ENCODE peak calls at places on chromosomes 12 and 14, in four cellular contexts. One of them, this sample, is unnamed.

GRCh38 chr12:62934799-62935674 is at the start of gene PPM1H:
- DNase-seq in endodermal cell: peak; percentile 100
- DNase-seq in astrocyte: peak; percentile 12
- DNase-seq in heart right ventricle: peak; percentile 79
- DNase-seq in this sample: peak; percentile 83

GRCh38 chr12:14024589-14024988 is 43.2 kb upstream of the GRIN2B start:
- DNase-seq in endodermal cell: no peak
- DNase-seq in astrocyte: no peak
- DNase-seq in heart right ventricle: no peak
- DNase-seq in this sample: no peak

GRCh38 chr14:23629831-23630396 is 6.2 kb upstream of the DHRS2 start:
- DNase-seq in endodermal cell: no peak
- DNase-seq in astrocyte: no peak
- DNase-seq in heart right ventricle: no peak
- DNase-seq in this sample: no peak

GRCh38 chr12:92034858-92035401 is 110.7 kb downstream of the BTG1 start:
- DNase-seq in endodermal cell: no peak
- DNase-seq in astrocyte: peak; percentile 71
- DNase-seq in heart right ventricle: peak; percentile 29
- DNase-seq in this sample: peak; percentile 51

GRCh38 chr12:67714648-67715047 is 66.1 kb downstream of the DYRK2 start:
- DNase-seq in endodermal cell: no peak
- DNase-seq in astrocyte: peak; percentile 35
- DNase-seq in heart right ventricle: no peak
- DNase-seq in this sample: no peak

GRCh38 chr14:94575730-94576585 is 5.3 kb upstream of the SERPINA5 start:
- DNase-seq in endodermal cell: no peak
- DNase-seq in astrocyte: peak; percentile 94
- DNase-seq in heart right ventricle: no peak
- DNase-seq in this sample: no peak

GRCh38 chr14:75493580-75494130 is 28.6 kb upstream of the BATF start:
- DNase-seq in endodermal cell: no peak
- DNase-seq in astrocyte: no peak
- DNase-seq in heart right ventricle: no peak
- DNase-seq in this sample: no peak

GRCh38 chr12:91506461-91506860 is 323.8 kb upstream of the DCN start:
- DNase-seq in endodermal cell: no peak
- DNase-seq in astrocyte: no peak
- DNase-seq in heart right ventricle: no peak
- DNase-seq in this sample: no peak

GRCh38 chr12:79687711-79688270 is 3.0 kb downstream of the PAWR start:
- DNase-seq in endodermal cell: no peak
- DNase-seq in astrocyte: no peak
- DNase-seq in heart right ventricle: no peak
- DNase-seq in this sample: no peak

GRCh38 chr12:127678945-127679344 is 588.0 kb upstream of the TMEM132C start:
- DNase-seq in endodermal cell: no peak
- DNase-seq in astrocyte: no peak
- DNase-seq in heart right ventricle: no peak
- DNase-seq in this sample: no peak

GRCh38 chr14:22555573-22556011 is 33.4 kb downstream of the DAD1 start:
- DNase-seq in endodermal cell: no peak
- DNase-seq in astrocyte: peak; percentile 64
- DNase-seq in heart right ventricle: no peak
- DNase-seq in this sample: no peak

GRCh38 chr12:23014749-23015148 is 389.8 kb downstream of the ETNK1 start:
- DNase-seq in endodermal cell: no peak
- DNase-seq in astrocyte: no peak
- DNase-seq in heart right ventricle: no peak
- DNase-seq in this sample: no peak

GRCh38 chr12:31362115-31362758 is 36.3 kb upstream of the SINHCAF start:
- DNase-seq in endodermal cell: peak; percentile 89
- DNase-seq in astrocyte: no peak
- DNase-seq in heart right ventricle: no peak
- DNase-seq in this sample: no peak

GRCh38 chr14:24436355-24437019 is 6.1 kb downstream of the SDR39U1 start:
- DNase-seq in endodermal cell: peak; percentile 74
- DNase-seq in astrocyte: peak; percentile 51
- DNase-seq in heart right ventricle: no peak
- DNase-seq in this sample: peak; percentile 49

GRCh38 chr12:75900781-75901254 is 130.8 kb downstream of the PHLDA1 start:
- DNase-seq in endodermal cell: no peak
- DNase-seq in astrocyte: no peak
- DNase-seq in heart right ventricle: no peak
- DNase-seq in this sample: no peak

GRCh38 chr12:68794653-68795253 is 13.2 kb upstream of the MDM2 start:
- DNase-seq in endodermal cell: no peak
- DNase-seq in astrocyte: peak; percentile 65
- DNase-seq in heart right ventricle: no peak
- DNase-seq in this sample: no peak

GRCh38 chr12:69388371-69388770 is 28.8 kb downstream of the YEATS4 start:
- DNase-seq in endodermal cell: no peak
- DNase-seq in astrocyte: peak; percentile 63
- DNase-seq in heart right ventricle: no peak
- DNase-seq in this sample: no peak

GRCh38 chr12:50614167-50614762 is 109.5 kb downstream of the DIP2B start:
- DNase-seq in endodermal cell: peak; percentile 76
- DNase-seq in astrocyte: peak; percentile 90
- DNase-seq in heart right ventricle: no peak
- DNase-seq in this sample: no peak

GRCh38 chr12:80862606-80863005 is 75.1 kb downstream of the LIN7A start:
- DNase-seq in endodermal cell: no peak
- DNase-seq in astrocyte: peak; percentile 44
- DNase-seq in heart right ventricle: no peak
- DNase-seq in this sample: no peak

GRCh38 chr12:12254549-12254948 is 12.3 kb downstream of the LRP6 start:
- DNase-seq in endodermal cell: no peak
- DNase-seq in astrocyte: no peak
- DNase-seq in heart right ventricle: no peak
- DNase-seq in this sample: no peak

GRCh38 chr14:24249230-24250021 is 7.0 kb upstream of the TINF2 start:
- DNase-seq in endodermal cell: no peak
- DNase-seq in astrocyte: no peak
- DNase-seq in heart right ventricle: no peak
- DNase-seq in this sample: no peak

GRCh38 chr12:31749024-31749704 is 20.3 kb upstream of the AMN1 start:
- DNase-seq in endodermal cell: peak; percentile 86
- DNase-seq in astrocyte: peak; percentile 99
- DNase-seq in heart right ventricle: no peak
- DNase-seq in this sample: no peak

GRCh38 chr14:24430682-24431568 is 1.2 kb downstream of the KHNYN start:
- DNase-seq in endodermal cell: no peak
- DNase-seq in astrocyte: no peak
- DNase-seq in heart right ventricle: peak; percentile 52
- DNase-seq in this sample: no peak

GRCh38 chr14:61217516-61217915 is 63.6 kb downstream of the TMEM30B start:
- DNase-seq in endodermal cell: no peak
- DNase-seq in astrocyte: no peak
- DNase-seq in heart right ventricle: no peak
- DNase-seq in this sample: no peak

GRCh38 chr12:49233842-49234526 is 30.9 kb upstream of the TUBA1C start:
- DNase-seq in endodermal cell: peak; percentile 68
- DNase-seq in astrocyte: peak; percentile 92
- DNase-seq in heart right ventricle: peak; percentile 38
- DNase-seq in this sample: peak; percentile 65

GRCh38 chr12:53538209-53538689 is 31.0 kb upstream of the NPFF start:
- DNase-seq in endodermal cell: peak; percentile 58
- DNase-seq in astrocyte: peak; percentile 41
- DNase-seq in heart right ventricle: no peak
- DNase-seq in this sample: no peak

GRCh38 chr14:34971381-34971780 is 11.4 kb upstream of the SRP54 start:
- DNase-seq in endodermal cell: no peak
- DNase-seq in astrocyte: peak; percentile 36
- DNase-seq in heart right ventricle: no peak
- DNase-seq in this sample: no peak

GRCh38 chr14:25400607-25401206 is 350.8 kb upstream of the STXBP6 start:
- DNase-seq in endodermal cell: peak; percentile 81
- DNase-seq in astrocyte: peak; percentile 15
- DNase-seq in heart right ventricle: no peak
- DNase-seq in this sample: peak; percentile 81

GRCh38 chr14:51304956-51305355 is 64.9 kb downstream of the TMX1 start:
- DNase-seq in endodermal cell: no peak
- DNase-seq in astrocyte: peak; percentile 99
- DNase-seq in heart right ventricle: no peak
- DNase-seq in this sample: no peak

GRCh38 chr12:54749191-54749818 is 101.1 kb upstream of the DCD start:
- DNase-seq in endodermal cell: no peak
- DNase-seq in astrocyte: peak; percentile 12
- DNase-seq in heart right ventricle: no peak
- DNase-seq in this sample: no peak

GRCh38 chr12:49264466-49264872 is 413 bp upstream of the TUBA1C start:
- DNase-seq in endodermal cell: no peak
- DNase-seq in astrocyte: no peak
- DNase-seq in heart right ventricle: no peak
- DNase-seq in this sample: no peak

GRCh38 chr12:131473261-131473660 is 237.6 kb upstream of the SFSWAP start:
- DNase-seq in endodermal cell: peak; percentile 40
- DNase-seq in astrocyte: no peak
- DNase-seq in heart right ventricle: no peak
- DNase-seq in this sample: no peak
- TF ChIP-seq CTCF in endodermal cell: no peak
- TF ChIP-seq CTCF in astrocyte: no peak
- TF ChIP-seq CTCF in heart right ventricle: no peak
- TF ChIP-seq CTCF in this sample: no peak

GRCh38 chr12:2035421-2036080 is 17.2 kb upstream of the CACNA1C start:
- DNase-seq in endodermal cell: no peak
- DNase-seq in astrocyte: no peak
- DNase-seq in heart right ventricle: no peak
- DNase-seq in this sample: no peak
- TF ChIP-seq CTCF in endodermal cell: no peak
- TF ChIP-seq CTCF in astrocyte: no peak
- TF ChIP-seq CTCF in heart right ventricle: no peak
- TF ChIP-seq CTCF in this sample: no peak

DNA sequence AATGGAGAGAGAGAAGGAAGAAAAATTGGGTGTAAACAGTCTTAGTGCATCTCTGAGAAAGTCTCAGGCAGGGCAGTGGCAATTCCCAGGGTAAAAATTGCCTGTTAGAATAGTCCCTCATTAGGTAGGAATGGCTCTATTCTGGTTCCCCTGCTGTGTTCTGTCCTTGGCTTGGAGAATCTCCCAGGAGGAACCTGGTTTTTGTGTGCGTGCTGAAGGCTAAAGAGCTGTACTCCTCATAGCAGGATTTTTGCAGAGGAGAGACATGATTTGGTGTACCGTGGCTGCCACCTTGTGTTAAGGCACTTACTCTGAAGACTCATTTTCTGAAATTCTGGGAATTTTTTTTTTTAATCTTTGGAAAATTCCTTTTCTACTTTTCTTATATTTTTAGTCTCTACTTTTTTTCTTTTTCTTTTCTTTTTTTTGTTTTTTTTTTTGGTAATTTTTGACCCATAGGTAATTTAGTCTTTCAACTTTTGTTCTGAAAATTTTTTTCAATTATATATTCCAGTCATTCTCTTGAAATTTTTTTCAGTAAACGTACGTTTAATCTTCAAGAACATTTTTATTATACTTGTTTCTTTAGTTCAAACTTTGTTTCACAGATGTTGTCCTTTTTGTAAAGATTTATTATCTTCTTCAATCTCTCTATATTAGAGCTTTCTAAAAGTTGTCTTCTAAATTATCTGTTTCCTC is 63.8 kb downstream of the FBXO33 start:
- DNase-seq in endodermal cell: peak; percentile 91
- DNase-seq in astrocyte: peak; percentile 57
- DNase-seq in heart right ventricle: peak; percentile 19
- DNase-seq in this sample: no peak
- TF ChIP-seq CTCF in endodermal cell: peak; percentile 86
- TF ChIP-seq CTCF in astrocyte: peak; percentile 68
- TF ChIP-seq CTCF in heart right ventricle: no peak
- TF ChIP-seq CTCF in this sample: peak; percentile 58

GRCh38 chr14:76564471-76565119 is 188.7 kb downstream of the ESRRB start:
- DNase-seq in endodermal cell: peak; percentile 67
- DNase-seq in astrocyte: no peak
- DNase-seq in heart right ventricle: no peak
- DNase-seq in this sample: no peak
- TF ChIP-seq CTCF in endodermal cell: peak; percentile 71
- TF ChIP-seq CTCF in astrocyte: no peak
- TF ChIP-seq CTCF in heart right ventricle: no peak
- TF ChIP-seq CTCF in this sample: no peak

GRCh38 chr12:108425238-108425795 is 86.2 kb upstream of the CMKLR1 start:
- DNase-seq in endodermal cell: peak; percentile 82
- DNase-seq in astrocyte: no peak
- DNase-seq in heart right ventricle: no peak
- DNase-seq in this sample: no peak
- TF ChIP-seq CTCF in endodermal cell: peak; percentile 65
- TF ChIP-seq CTCF in astrocyte: no peak
- TF ChIP-seq CTCF in heart right ventricle: no peak
- TF ChIP-seq CTCF in this sample: no peak

GRCh38 chr14:54503476-54503875 is 6.2 kb upstream of the CGRRF1 start:
- DNase-seq in endodermal cell: no peak
- DNase-seq in astrocyte: peak; percentile 37
- DNase-seq in heart right ventricle: no peak
- DNase-seq in this sample: no peak
- TF ChIP-seq CTCF in endodermal cell: peak; percentile 65
- TF ChIP-seq CTCF in astrocyte: peak; percentile 43
- TF ChIP-seq CTCF in heart right ventricle: no peak
- TF ChIP-seq CTCF in this sample: peak; percentile 19

This sample was measured in dorsolateral prefrontal cortex.